ENCODE peak calls at places on chromosomes 4 and X, in nine cellular contexts. H, I, N, O, S, Z, G, M and E are unnamed samples.
A peak's percentile ranks its signal among the peaks of the same experiment; 100 is the strongest.

GRCh38 chr4:89298788-89299152 is 8.8 kb downstream of the GPRIN3 start:
- DNase-seq in H (no peak), I (no peak), N (no peak), O (no peak), S (no peak), Z (no peak), G (no peak), M (no peak), E (peak; percentile 77)

GRCh38 chr4:183905593-183906485 is 732 bp downstream of the STOX2 start:
- DNase-seq in H (peak; percentile 39), I (peak; percentile 68), N (no peak), O (no peak), S (peak; percentile 67), Z (peak; percentile 98), G (peak; percentile 88), M (peak; percentile 93), E (no peak)

GRCh38 chrX:138411048-138411447 is 300.5 kb downstream of the FGF13 start:
- DNase-seq in H (no peak), I (no peak), N (no peak), O (no peak), S (no peak), Z (no peak), G (no peak), M (no peak), E (no peak)

GRCh38 chr4:2256781-2257191 is 5.1 kb downstream of the MXD4 start:
- DNase-seq in H (peak; percentile 60), I (peak; percentile 30), N (no peak), O (no peak), S (no peak), Z (no peak), G (no peak), M (no peak), E (no peak)

GRCh38 chr4:143531368-143531767 is 17.9 kb downstream of the SMARCA5 start:
- DNase-seq in H (no peak), I (no peak), N (no peak), O (no peak), S (no peak), Z (peak; percentile 17), G (no peak), M (no peak), E (peak; percentile 18)

GRCh38 chrX:119189115-119189514 is 47.0 kb upstream of the PGRMC1 start:
- DNase-seq in H (no peak), I (no peak), N (no peak), O (no peak), S (no peak), Z (peak; percentile 16), G (no peak), M (no peak), E (no peak)

GRCh38 chrX:63471004-63471403 is 119.9 kb upstream of the SPIN4 start:
- DNase-seq in H (no peak), I (no peak), N (no peak), O (no peak), S (no peak), Z (no peak), G (no peak), M (no peak), E (no peak)

GRCh38 chr4:94208268-94208667 is 603 bp downstream of the SMARCAD1 start:
- DNase-seq in H (no peak), I (no peak), N (no peak), O (no peak), S (no peak), Z (no peak), G (no peak), M (no peak), E (no peak)

GRCh38 chr4:143558286-143558685 is 44.8 kb downstream of the SMARCA5 start:
- DNase-seq in H (no peak), I (no peak), N (no peak), O (no peak), S (no peak), Z (no peak), G (no peak), M (no peak), E (no peak)

GRCh38 chr4:82500830-82501229 is 61.0 kb downstream of the TMEM150C start:
- DNase-seq in H (no peak), I (no peak), N (no peak), O (no peak), S (no peak), Z (peak; percentile 51), G (no peak), M (no peak), E (no peak)

GRCh38 chr4:71254451-71255012 is 84.3 kb upstream of the SLC4A4 start:
- DNase-seq in H (no peak), I (no peak), N (no peak), O (no peak), S (no peak), Z (no peak), G (no peak), M (no peak), E (no peak)